ENCODE peak calls at places on chromosomes 1 and 21, in nine cellular contexts. U, V, Q, J, S, D, M, A and W are unnamed samples.

GRCh38 chr21:32044205-32044874 is 171.5 kb downstream of the HUNK start:
- DNase-seq in U (no peak), V (no peak), Q (no peak), J (no peak), S (no peak), D (no peak), M (no peak), A (no peak), W (no peak)

GRCh38 chr1:219128957-219129356 is 44.7 kb upstream of the LYPLAL1 start:
- DNase-seq in U (no peak), V (no peak), Q (no peak), J (no peak), S (no peak), D (no peak), M (no peak), A (no peak), W (no peak)

GRCh38 chr1:67162954-67163353 is 3.3 kb upstream of the IL23R start:
- DNase-seq in U (peak; percentile 10), V (peak; percentile 72), Q (no peak), J (no peak), S (peak; percentile 11), D (no peak), M (no peak), A (no peak), W (peak; percentile 17)

GRCh38 chr1:43521716-43522115 is 9.0 kb upstream of the PTPRF start:
- DNase-seq in U (no peak), V (no peak), Q (no peak), J (no peak), S (no peak), D (no peak), M (no peak), A (no peak), W (no peak)

GRCh38 chr1:205440476-205441317 is 15.1 kb downstream of the BLACAT1 start:
- DNase-seq in U (no peak), V (peak; percentile 76), Q (peak; percentile 17), J (peak; percentile 93), S (peak; percentile 49), D (peak; percentile 53), M (peak; percentile 89), A (no peak), W (peak; percentile 74)

GRCh38 chr1:246782120-246782900 is 58.1 kb downstream of the SCCPDH start:
- DNase-seq in U (peak; percentile 66), V (no peak), Q (peak; percentile 93), J (no peak), S (peak; percentile 73), D (no peak), M (no peak), A (peak; percentile 59), W (peak; percentile 86)

GRCh38 chr1:63124666-63125191 is 197.6 kb upstream of the FOXD3 start:
- DNase-seq in U (peak; percentile 73), V (peak; percentile 56), Q (peak; percentile 86), J (no peak), S (peak; percentile 93), D (no peak), M (no peak), A (no peak), W (peak; percentile 86)

GRCh38 chr1:8416857-8417256 is 98.9 kb downstream of the SLC45A1 start:
- DNase-seq in U (no peak), V (no peak), Q (no peak), J (no peak), S (no peak), D (no peak), M (no peak), A (no peak), W (no peak)

GRCh38 chr1:202625416-202626360 is 84.6 kb downstream of the SYT2 start:
- DNase-seq in U (peak; percentile 49), V (peak; percentile 78), Q (peak; percentile 58), J (peak; percentile 81), S (peak; percentile 77), D (peak; percentile 26), M (peak; percentile 77), A (peak; percentile 74), W (peak; percentile 73)

GRCh38 chr1:115665319-115665718 is 23.5 kb downstream of the VANGL1 start:
- DNase-seq in U (no peak), V (no peak), Q (no peak), J (no peak), S (no peak), D (no peak), M (peak; percentile 48), A (no peak), W (no peak)

GRCh38 chr1:236143104-236143948 is 987 bp downstream of the GPR137B start:
- DNase-seq in U (peak; percentile 82), V (no peak), Q (peak; percentile 75), J (no peak), S (peak; percentile 87), D (no peak), M (no peak), A (no peak), W (peak; percentile 68)

GRCh38 chr1:196649990-196650389 is 1.9 kb upstream of the CFH start:
- DNase-seq in U (no peak), V (no peak), Q (no peak), J (no peak), S (no peak), D (no peak), M (no peak), A (no peak), W (no peak)

GRCh38 chr1:221644663-221645258 is 97.1 kb downstream of the DUSP10 start:
- DNase-seq in U (no peak), V (peak; percentile 16), Q (no peak), J (no peak), S (no peak), D (no peak), M (no peak), A (no peak), W (no peak)

DNA sequence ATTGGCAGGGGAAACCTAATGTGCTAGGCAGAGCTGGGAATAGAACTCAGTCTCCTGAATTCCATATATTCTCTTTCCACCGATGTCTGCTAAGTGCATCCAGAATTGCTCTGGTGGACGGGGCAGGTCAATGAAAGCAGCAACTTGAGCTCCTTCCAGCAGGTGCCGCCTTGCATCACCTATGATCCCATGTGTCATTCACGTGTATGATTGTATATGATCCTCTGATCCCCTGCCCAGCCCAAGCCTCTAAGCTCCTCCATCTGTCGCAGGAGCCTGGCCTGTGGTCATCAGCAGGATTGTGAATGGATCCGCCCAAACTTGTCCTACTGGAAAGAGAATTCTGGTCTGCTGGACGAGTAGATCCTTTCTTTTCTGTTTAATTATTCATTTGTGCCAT is 13.1 kb downstream of the ACTA1 start:
- DNase-seq in U (no peak), V (peak; percentile 25), Q (no peak), J (no peak), S (no peak), D (no peak), M (no peak), A (no peak), W (no peak)
- TF ChIP-seq CTCF in U (no peak), V (no peak), Q (no peak), J (no peak), S (no peak), D (no peak), M (no peak), A (no peak), W (no peak)

GRCh38 chr1:223849352-223849751 is 3.6 kb upstream of the TP53BP2 start:
- DNase-seq in U (no peak), V (peak; percentile 76), Q (no peak), J (no peak), S (no peak), D (no peak), M (no peak), A (no peak), W (no peak)

GRCh38 chr1:223852337-223852736 is 6.6 kb upstream of the TP53BP2 start:
- DNase-seq in U (no peak), V (no peak), Q (no peak), J (no peak), S (no peak), D (no peak), M (no peak), A (no peak), W (no peak)

GRCh38 chr1:223848536-223848935 is 2.8 kb upstream of the TP53BP2 start:
- DNase-seq in U (no peak), V (no peak), Q (no peak), J (no peak), S (no peak), D (no peak), M (no peak), A (no peak), W (no peak)

GRCh38 chr1:223847781-223848345 is 2.1 kb upstream of the TP53BP2 start:
- DNase-seq in U (no peak), V (no peak), Q (no peak), J (no peak), S (no peak), D (no peak), M (no peak), A (no peak), W (no peak)

GRCh38 chr1:223849855-223850254 is 4.1 kb upstream of the TP53BP2 start:
- DNase-seq in U (no peak), V (no peak), Q (no peak), J (no peak), S (no peak), D (no peak), M (no peak), A (no peak), W (no peak)
- H3K4me3 ChIP-seq in U (no peak overlapping the region), V (no peak overlapping the region), Q (no peak overlapping the region), J (no peak overlapping the region), S (no peak overlapping the region), D (no peak overlapping the region), M (no peak overlapping the region), A (no peak overlapping the region), W (no peak overlapping the region)

DNA sequence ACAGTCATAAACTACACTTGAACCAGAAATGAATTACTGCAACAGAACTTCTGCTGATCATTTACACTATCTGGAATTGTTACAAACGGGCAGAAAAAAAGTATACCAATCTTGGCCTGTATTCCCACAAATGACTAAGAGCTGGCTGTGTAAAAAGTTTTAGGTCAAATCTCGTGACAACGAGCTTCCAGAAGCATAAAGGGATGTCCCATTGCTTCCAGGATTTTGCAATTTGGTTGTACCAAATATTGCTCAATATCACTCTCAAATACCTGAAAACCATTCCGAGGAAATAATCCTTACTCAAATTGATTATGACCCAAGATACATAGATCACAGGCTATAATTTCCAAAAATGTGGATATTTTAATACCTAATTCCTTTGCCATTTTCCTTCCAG is 175.6 kb downstream of the TBX15 start:
- DNase-seq in U (no peak), V (no peak), Q (no peak), J (no peak), S (no peak), D (no peak), M (no peak), A (no peak), W (no peak)
- TF ChIP-seq CTCF in U (no peak), V (no peak), Q (no peak), J (no peak), S (no peak), D (no peak), M (no peak), A (no peak), W (no peak)

DNA sequence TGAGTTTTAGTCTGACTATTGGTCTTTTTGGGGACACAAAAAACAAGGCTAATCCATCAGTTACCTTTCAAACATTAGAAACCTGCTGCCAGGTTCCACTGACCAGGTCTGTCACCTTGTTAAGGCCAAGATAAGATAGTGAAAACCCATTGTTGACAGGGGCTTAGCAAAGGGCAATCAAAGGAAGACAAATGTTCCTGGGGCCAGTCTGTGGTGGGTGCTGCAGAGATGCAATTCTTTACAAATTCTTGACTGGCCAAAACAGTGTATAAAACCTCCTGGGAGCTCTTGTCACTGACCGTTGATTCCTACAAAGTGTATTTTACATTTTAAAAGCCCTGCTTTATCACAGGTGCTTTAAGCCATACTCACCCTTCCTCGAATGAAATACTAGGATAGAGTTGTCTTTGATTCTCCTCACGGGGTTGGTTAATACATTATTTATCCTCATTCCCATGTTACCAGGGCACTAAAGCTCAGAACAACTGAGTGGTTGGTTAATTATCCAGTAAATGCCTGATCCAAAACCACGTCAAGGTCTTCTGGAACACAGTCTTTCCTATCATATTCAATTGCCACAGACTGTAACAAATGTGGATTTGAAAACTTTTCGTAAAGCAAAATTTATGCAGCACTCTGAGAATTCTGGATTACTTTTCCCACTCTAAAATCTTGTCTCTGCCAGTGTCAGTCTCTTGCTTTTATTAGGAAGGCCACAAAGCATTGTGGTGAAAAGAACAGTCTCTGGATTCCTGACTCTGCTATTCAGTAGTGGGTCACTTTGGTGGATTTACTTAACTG is 77.2 kb downstream of the NRIP1 start:
- DNase-seq in U (no peak), V (no peak), Q (no peak), J (no peak), S (no peak), D (no peak), M (no peak), A (no peak), W (no peak)
- H3K4me3 ChIP-seq in U (no peak overlapping the region), V (no peak overlapping the region), Q (no peak overlapping the region), J (no peak overlapping the region), S (no peak overlapping the region), D (no peak overlapping the region), M (no peak overlapping the region), A (no peak overlapping the region), W (no peak overlapping the region)